ENCODE peak calls at places on chromosome 20, in four cellular contexts. Q is fibroblast of lung, Y is astrocyte, E is IMR-90. X is an unnamed sample. For H3K27me3, the result is how much of the 10 kb centered on the place peaks cover.

GRCh38 chr20:17616480-17617211 is 46.8 kb downstream of the DSTN start:
- DNase-seq in Q (no peak), Y (no peak), E (no peak), X (no peak)

GRCh38 chr20:58906894-58907293 is 54.4 kb downstream of the GNAS start:
- DNase-seq in Y (peak), Q (peak), E (peak), X (no peak)

GRCh38 chr20:11995750-11996567 is 78.3 kb downstream of the BTBD3 start:
- DNase-seq in Q (peak), Y (peak), E (peak), X (no peak)

GRCh38 chr20:10040070-10040970 is 5.5 kb downstream of the ANKEF1 start:
- DNase-seq in E (peak), Q (peak), Y (peak), X (peak)

GRCh38 chr20:53738039-53738944 is 144.7 kb upstream of the ZNF217 start:
- DNase-seq in Q (peak), E (peak), Y (peak), X (peak)

GRCh38 chr20:4151991-4152695 is 136.8 kb upstream of the RNF24 start:
- DNase-seq in E (peak), Q (peak), Y (peak), X (no peak)

GRCh38 chr20:1185316-1185741 is 548 bp upstream of the TMEM74B start:
- DNase-seq in Y (no peak), E (no peak), Q (no peak), X (no peak)

GRCh38 chr20:33113387-33113908 is 34.0 kb downstream of the BPIFB4 start:
- DNase-seq in Y (no peak), E (no peak), Q (no peak), X (no peak)

GRCh38 chr20:38665094-38665493 is 59.2 kb upstream of the SLC32A1 start:
- DNase-seq in Y (no peak), E (no peak), Q (no peak), X (peak)

GRCh38 chr20:45833030-45833882 is at the start of gene SNX21:
- DNase-seq in Y (peak), Q (peak), E (peak), X (peak)

GRCh38 chr20:17571153-17571527 is 1.3 kb downstream of the DSTN start:
- DNase-seq in E (no peak), Q (peak), Y (no peak), X (no peak)

GRCh38 chr20:51480507-51481270 is 61.8 kb downstream of the NFATC2 start:
- DNase-seq in Q (no peak), Y (no peak), E (no peak), X (no peak)

GRCh38 chr20:17882065-17882833 is 86.3 kb downstream of the SNX5 start:
- DNase-seq in Q (no peak), Y (no peak), E (no peak), X (no peak)

GRCh38 chr20:53996584-53997486 is 73.6 kb downstream of the BCAS1 start:
- DNase-seq in Y (no peak), E (no peak), Q (no peak), X (peak)

GRCh38 chr20:52974155-52974554 is 2.0 kb downstream of the TSHZ2 start:
- DNase-seq in Q (peak), E (no peak), Y (peak), X (no peak)

GRCh38 chr20:45306431-45306982 is at the start of gene RBPJL:
- DNase-seq in Y (no peak), E (no peak), Q (no peak), X (no peak)

DNA sequence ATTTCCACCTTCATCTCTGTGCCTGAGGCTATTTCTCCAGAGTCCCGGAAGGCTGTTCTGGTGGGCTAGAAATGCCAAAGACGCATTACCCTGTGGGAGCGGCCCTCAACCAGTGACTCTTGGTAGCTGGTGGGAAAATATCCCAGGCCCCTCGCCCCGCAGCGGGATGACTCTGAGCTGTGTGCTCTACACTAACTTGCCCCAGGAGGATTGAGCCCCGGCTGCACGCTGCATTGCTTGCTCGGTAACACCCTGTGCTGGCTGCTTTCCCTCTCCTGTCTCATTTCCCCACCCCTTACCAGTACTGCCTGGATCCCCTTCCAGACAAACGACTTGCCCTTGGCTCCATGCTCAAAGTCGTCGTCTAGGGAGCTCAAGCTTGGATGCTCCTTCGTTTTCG is 411.8 kb upstream of the SULF2 start:
- DNase-seq in E (no peak), Q (no peak), Y (no peak), X (no peak)
- H3K4me2 ChIP-seq in E (no peak), Q (no peak), Y (no peak), X (no peak)

GRCh38 chr20:40687384-40688128 is 1.5 kb downstream of the MAFB start:
- DNase-seq in E (no peak), Q (peak), Y (peak), X (no peak)
- H3K27me3 ChIP-seq in E (half or more), Q (under half), Y (half or more), X (under half)

GRCh38 chr20:35909796-35910195 is 44.5 kb downstream of the SCAND1 start:
- DNase-seq in Y (no peak), E (no peak), Q (no peak), X (no peak)
- H3K4me2 ChIP-seq in Y (no peak), E (no peak), Q (no peak), X (no peak)

DNA sequence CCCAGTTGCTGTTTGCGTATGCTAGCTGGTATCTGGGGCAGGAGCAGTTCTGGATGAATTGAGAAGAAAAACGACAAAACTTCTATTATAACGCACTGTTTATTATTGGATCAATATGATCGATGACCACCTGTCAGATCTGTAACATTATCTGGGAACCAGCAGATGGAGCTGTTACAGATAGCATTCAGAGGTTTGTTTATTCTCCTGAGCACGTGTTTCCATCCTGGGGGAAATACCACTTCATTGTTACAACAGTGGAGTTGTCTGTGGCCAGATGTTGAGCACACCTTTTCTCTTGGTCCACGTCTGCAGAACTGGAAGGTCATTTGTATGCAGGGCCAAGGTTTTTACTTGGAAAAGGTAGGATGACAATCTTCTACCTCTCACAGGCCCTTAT is 16.0 kb upstream of the NKX2-2 start:
- DNase-seq in E (no peak), Q (no peak), Y (no peak), X (no peak)
- H3K27me3 ChIP-seq in E (under half), Q (under half), Y (under half), X (under half)

DNA sequence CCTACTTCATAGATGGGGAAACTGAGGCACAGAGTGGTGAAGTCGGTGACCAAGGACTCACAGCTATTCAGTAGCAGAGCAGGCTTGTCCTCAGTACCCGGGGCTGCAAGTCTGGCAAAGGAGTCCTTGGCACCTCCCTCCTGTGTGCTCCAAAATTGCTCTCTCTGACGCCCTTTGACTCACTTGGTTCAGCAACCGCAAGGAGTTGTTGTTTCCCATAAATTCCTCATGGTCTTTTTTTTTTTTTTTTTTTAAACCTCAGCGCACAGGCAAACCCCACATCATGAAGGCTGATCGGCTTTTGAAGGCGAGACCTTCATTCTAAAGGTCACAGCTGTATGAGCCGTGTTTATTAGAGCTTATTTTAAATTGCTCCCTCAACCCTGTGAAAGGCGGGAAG is 143.2 kb downstream of the CEBPB start:
- DNase-seq in E (peak), Y (peak), Q (peak), X (peak)
- H3K4me2 ChIP-seq in E (peak), Y (peak), Q (peak), X (no peak)

GRCh38 chr20:57582029-57582378 is 21.1 kb downstream of the PCK1 start:
- DNase-seq in E (no peak), Y (no peak), Q (no peak), X (no peak)

GRCh38 chr20:57582432-57583288 is 21.8 kb downstream of the PCK1 start:
- DNase-seq in Y (peak), Q (peak), E (peak), X (no peak)

GRCh38 chr20:57585466-57586213 is 24.7 kb downstream of the PCK1 start:
- DNase-seq in Y (no peak), E (no peak), Q (no peak), X (no peak)

GRCh38 chr20:57584768-57585461 is 24.0 kb downstream of the PCK1 start:
- DNase-seq in Q (no peak), Y (no peak), E (no peak), X (no peak)

DNA sequence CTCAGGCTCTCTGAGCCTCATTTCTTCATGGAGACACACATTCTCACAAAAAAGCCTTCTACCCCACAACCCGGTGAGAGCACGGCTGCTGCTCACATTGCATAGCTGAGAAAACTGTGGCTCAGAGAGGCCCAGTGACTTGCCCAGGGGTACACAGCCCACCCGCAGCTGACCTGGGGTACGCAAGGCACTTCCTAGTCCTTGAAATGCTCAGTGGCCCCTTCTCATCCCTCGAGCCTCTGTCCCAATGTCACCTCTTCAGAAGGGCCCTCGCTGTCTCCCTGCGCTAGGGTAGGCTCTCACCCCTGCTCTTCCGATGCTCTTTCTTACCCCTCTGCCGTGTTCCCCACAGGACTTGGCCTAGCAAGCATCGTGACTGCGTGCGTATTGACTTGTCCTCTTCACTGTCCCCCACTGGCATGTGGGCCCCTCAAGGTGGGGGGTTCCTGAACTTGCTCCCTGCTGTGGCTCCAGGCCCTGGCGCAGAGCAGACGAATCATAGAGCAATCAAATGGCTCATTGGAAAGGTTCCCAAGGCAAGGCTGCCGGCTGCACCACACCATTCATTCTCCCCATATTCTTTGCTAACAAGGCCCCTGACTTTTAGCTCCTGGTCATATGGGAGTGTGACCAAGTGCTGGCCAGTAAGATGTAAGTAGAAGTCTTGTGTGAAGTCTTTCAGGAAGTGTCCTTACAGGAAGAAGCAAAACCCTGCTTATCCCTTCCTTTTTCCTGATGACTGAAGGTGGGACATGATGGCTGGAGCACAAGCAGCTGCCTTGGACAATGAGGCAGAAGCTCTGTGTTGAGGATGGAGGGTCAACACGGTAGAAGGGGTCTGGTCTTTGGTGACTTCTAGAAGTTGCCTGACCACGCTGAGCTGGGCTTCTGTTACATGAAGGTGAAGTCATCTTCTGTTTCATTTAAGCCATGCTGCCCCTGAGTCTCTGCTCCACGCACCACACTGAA is 22.7 kb downstream of the PCK1 start:
- DNase-seq in Q (no peak), E (no peak), Y (no peak), X (no peak)
- H3K27me3 ChIP-seq in Q (under half), E (under half), Y (under half), X (under half)

X was measured in trophoblast cell.